ENCODE peak calls at places on chromosomes 13 and 19, in ten cellular contexts. S is fibroblast of lung; J is CD8-positive, alpha-beta memory T cell; N is PC-3; R is PC-9; E is thyroid gland; T is body of pancreas; U is colonic mucosa; D is left ventricle myocardium inferior; I is ascending aorta. G is an unnamed sample. For H3K36me3 and H3K9me3, the result is how much of the 10 kb centered on the place peaks cover.

GRCh38 chr19:45166723-45167252 is 6.0 kb upstream of the NKPD1 start:
- DNase-seq in J (no peak), N (no peak), T (no peak), E (no peak), I (no peak), D (peak), R (no peak), U (no peak), S (no peak), G (no peak)

GRCh38 chr19:14310055-14310454 is 71.2 kb upstream of the ADGRE5 start:
- DNase-seq in T (no peak), U (no peak), R (no peak), S (no peak), D (no peak), J (no peak), N (no peak), E (no peak), I (no peak), G (no peak)

GRCh38 chr19:5953680-5954213 is 24.2 kb downstream of the RANBP3 start:
- DNase-seq in E (peak), N (no peak), J (no peak), R (no peak), T (no peak), D (no peak), I (no peak), U (no peak), S (no peak), G (no peak)

GRCh38 chr19:1860133-1860775 is 3.1 kb downstream of the KLF16 start:
- DNase-seq in R (no peak), U (peak), D (no peak), S (peak), E (peak), T (peak), J (peak), I (no peak), N (no peak), G (peak)

GRCh38 chr19:47186337-47187022 is 44.5 kb downstream of the BBC3 start:
- DNase-seq in U (no peak), T (no peak), S (no peak), N (no peak), R (no peak), D (no peak), E (peak), J (peak), I (no peak), G (no peak)

GRCh38 chr13:57933606-57934005 is 302.1 kb downstream of the PCDH17 start:
- DNase-seq in E (no peak), D (no peak), R (no peak), T (no peak), J (no peak), U (no peak), I (no peak), N (no peak), S (no peak), G (no peak)

GRCh38 chr19:16235811-16236710 is 38.4 kb downstream of the AP1M1 start:
- DNase-seq in I (no peak), N (no peak), T (no peak), S (no peak), R (no peak), E (no peak), D (no peak), U (no peak), J (no peak), G (no peak)

GRCh38 chr13:35499131-35500051 is 22.9 kb upstream of the MAB21L1 start:
- DNase-seq in J (no peak), T (no peak), E (no peak), D (no peak), S (no peak), I (no peak), N (no peak), R (no peak), U (no peak), G (peak)

GRCh38 chr19:17075860-17076538 is 422 bp downstream of the MYO9B start:
- DNase-seq in T (peak), E (peak), U (peak), N (peak), I (peak), D (peak), R (no peak), S (no peak), J (peak), G (peak)

GRCh38 chr13:28744091-28744536 is 25.3 kb upstream of the SLC46A3 start:
- DNase-seq in T (no peak), N (peak), U (no peak), J (no peak), E (no peak), D (no peak), I (peak), S (peak), R (no peak), G (peak)

GRCh38 chr13:36918246-36919060 is 1.6 kb downstream of the SMAD9 start:
- DNase-seq in I (no peak), R (no peak), J (no peak), N (no peak), S (peak), U (no peak), D (no peak), E (peak), T (no peak), G (peak)

GRCh38 chr19:50300814-50301606 is 28.2 kb downstream of the KCNC3 start:
- DNase-seq in S (peak), J (no peak), T (no peak), R (peak), I (no peak), N (peak), E (no peak), U (no peak), D (no peak), G (peak)

GRCh38 chr19:19613456-19613855 is 5.0 kb downstream of the PBX4 start:
- DNase-seq in I (no peak), E (no peak), N (peak), S (no peak), D (no peak), J (no peak), R (peak), T (no peak), U (no peak), G (peak)

GRCh38 chr19:37654833-37655688 is at the start of gene ZFP30:
- DNase-seq in I (peak), D (peak), T (peak), U (peak), S (peak), N (peak), R (peak), J (peak), E (peak), G (peak)

GRCh38 chr13:26771796-26772195 is 11.2 kb upstream of the GPR12 start:
- DNase-seq in T (no peak), D (no peak), J (no peak), R (no peak), U (no peak), I (no peak), S (no peak), E (no peak), N (no peak), G (no peak)

DNA sequence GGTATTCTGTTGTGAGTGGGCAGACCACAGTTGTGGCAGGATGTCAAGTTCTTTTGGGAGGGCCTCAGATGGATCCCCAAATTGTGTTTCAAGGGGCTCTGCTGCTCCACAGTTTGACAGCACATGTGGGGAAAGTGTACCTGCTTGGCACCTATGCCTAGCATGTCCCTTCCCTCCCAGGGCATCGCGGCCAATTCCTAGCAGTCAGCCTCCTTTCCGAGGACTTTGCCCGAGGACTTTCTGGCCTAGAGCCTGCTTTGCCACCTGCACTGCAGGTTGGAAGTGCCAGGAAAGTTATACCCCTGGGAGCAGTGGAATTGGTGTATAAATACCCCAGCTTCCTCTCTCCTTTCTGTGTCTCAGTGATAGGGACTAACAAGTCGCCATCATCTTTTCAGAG is 11.9 kb upstream of the GPR12 start:
- DNase-seq in R (no peak), J (no peak), D (no peak), E (no peak), S (no peak), U (no peak), I (no peak), N (no peak), T (no peak), G (no peak)
- H3K36me3 ChIP-seq in R (under half), J (under half), D (under half), E (under half), S (under half), U (under half), I (under half), N (under half), T (under half), G (under half)

GRCh38 chr13:31042501-31043165 is 110.2 kb downstream of the TEX26 start:
- DNase-seq in N (no peak), U (no peak), I (peak), D (no peak), E (no peak), S (no peak), T (no peak), R (no peak), J (no peak), G (no peak)
- H3K9me3 ChIP-seq in N (under half), U (under half), I (under half), D (under half), E (under half), S (under half), T (under half), R (under half), J (under half), G (under half)

GRCh38 chr19:52022193-52022592 is 6.0 kb downstream of the ZNF614 start:
- DNase-seq in D (no peak), N (no peak), E (no peak), J (no peak), T (no peak), U (no peak), R (no peak), S (no peak), I (no peak), G (no peak)

GRCh38 chr19:52020506-52020905 is 7.7 kb downstream of the ZNF614 start:
- DNase-seq in D (no peak), U (no peak), J (no peak), R (no peak), I (no peak), S (no peak), N (peak), T (no peak), E (no peak), G (no peak)
- H3K36me3 ChIP-seq in D (half or more), U (under half), J (half or more), R (half or more), I (half or more), S (under half), N (half or more), T (under half), E (half or more), G (half or more)

DNA sequence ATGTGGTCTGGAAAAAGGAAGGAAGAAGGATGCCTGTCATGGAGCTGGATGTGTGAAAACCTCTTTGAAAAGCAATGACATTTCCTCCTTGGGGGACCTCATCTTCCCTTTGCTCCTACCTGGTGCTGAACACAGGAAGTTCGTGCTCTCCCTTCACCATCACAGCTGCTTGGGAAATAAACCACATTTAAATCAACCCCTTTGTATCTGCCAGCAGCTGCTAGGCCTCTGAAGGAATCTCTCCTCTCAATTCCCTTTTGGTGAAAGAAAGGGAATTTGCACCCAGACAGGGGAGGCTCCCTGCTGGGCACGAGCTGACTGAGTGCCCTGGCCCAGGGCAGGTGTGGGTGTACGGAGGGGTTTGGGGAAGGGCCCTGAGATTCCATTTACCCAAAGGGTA is 437.7 kb downstream of the TSHZ3 start:
- DNase-seq in S (no peak), J (no peak), N (no peak), R (no peak), I (no peak), T (no peak), D (no peak), E (no peak), U (no peak), G (no peak)
- H3K9me3 ChIP-seq in S (under half), J (under half), N (under half), R (under half), I (under half), T (under half), D (under half), E (under half), U (under half), G (under half)

DNA sequence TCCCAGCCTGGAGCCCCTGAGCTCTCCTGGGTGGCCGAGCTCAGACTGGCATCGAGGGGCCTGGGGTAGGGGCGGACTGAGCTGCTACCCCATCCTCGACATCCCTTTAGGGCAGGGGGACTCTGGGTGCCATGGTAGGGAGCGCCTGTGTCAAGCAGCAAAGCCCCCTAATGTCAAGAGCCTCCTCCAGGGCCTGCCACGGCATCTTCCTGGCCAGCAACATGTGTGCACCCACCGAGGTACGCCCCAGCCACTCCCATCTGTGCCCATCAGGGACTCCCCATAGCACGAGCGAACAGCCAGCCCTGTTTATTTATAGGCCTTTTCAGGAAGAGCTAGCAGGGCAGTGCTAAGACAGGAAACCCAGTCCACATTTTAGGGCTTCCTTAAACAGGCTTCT is 14.2 kb downstream of the LRP3 start:
- DNase-seq in T (no peak), I (no peak), N (no peak), U (no peak), E (no peak), S (no peak), R (no peak), D (no peak), J (no peak), G (no peak)
- H3K36me3 ChIP-seq in T (under half), I (under half), N (under half), U (under half), E (under half), S (under half), R (under half), D (under half), J (under half), G (under half)

GRCh38 chr19:52600639-52601024 is 30.5 kb downstream of the ZNF701 start:
- DNase-seq in E (peak), I (no peak), S (no peak), J (peak), R (no peak), D (no peak), N (no peak), T (no peak), U (peak), G (no peak)

GRCh38 chr19:52602931-52603330 is 32.8 kb downstream of the ZNF701 start:
- DNase-seq in D (no peak), U (no peak), R (no peak), T (no peak), N (peak), J (no peak), E (no peak), I (no peak), S (no peak), G (no peak)

GRCh38 chr19:52599241-52599640 is 29.2 kb downstream of the ZNF701 start:
- DNase-seq in I (no peak), N (no peak), R (no peak), T (no peak), E (no peak), D (no peak), J (no peak), S (no peak), U (no peak), G (no peak)

GRCh38 chr19:52603558-52604207 is 33.6 kb downstream of the ZNF701 start:
- DNase-seq in E (peak), R (no peak), N (no peak), J (no peak), D (no peak), T (no peak), U (no peak), S (peak), I (peak), G (peak)

GRCh38 chr19:52601025-52601973 is 31.2 kb downstream of the ZNF701 start:
- DNase-seq in R (peak), T (peak), U (peak), J (peak), D (peak), S (peak), I (peak), E (peak), N (peak), G (peak)
- H3K9me3 ChIP-seq in R (under half), T (under half), U (under half), J (under half), D (under half), S (under half), I (under half), E (under half), N (under half), G (under half)

DNA sequence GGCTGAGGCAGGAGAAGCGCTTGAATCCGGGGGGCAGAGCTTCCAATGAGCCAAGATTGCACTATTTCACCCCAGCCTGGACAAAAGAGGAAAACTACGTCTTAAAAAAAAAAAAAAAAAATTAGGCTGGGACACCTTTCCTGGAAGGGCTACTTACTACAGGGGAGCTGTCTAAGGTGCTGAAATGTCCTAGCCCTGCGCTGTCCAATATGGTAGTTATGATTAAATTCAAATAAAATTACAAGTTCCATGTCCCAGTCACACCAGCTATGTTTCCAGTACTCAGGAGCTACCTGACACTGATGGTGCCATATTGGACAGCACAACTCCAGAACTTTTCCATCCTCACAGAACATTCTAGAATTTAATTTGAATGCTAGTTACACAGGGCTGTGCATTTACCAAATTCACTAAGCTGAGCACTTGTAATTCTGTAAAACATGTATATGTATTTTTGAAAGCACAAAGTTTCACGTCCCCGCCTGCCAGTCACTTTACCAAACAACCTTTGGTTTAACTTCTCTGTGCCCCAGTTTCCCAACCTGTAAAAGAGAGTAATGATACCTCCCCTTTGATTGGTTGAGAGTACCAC is 9.2 kb upstream of the ZSCAN22 start:
- DNase-seq in D (no peak), J (no peak), R (no peak), S (peak), U (no peak), T (no peak), E (no peak), I (no peak), N (peak), G (peak)
- H3K36me3 ChIP-seq in D (half or more), J (under half), R (under half), S (under half), U (under half), T (under half), E (under half), I (under half), N (under half), G (under half)

GRCh38 chr19:57466489-57466888 is 9.5 kb upstream of the VN1R1 start:
- DNase-seq in N (no peak), T (no peak), D (peak), J (no peak), E (no peak), U (no peak), R (no peak), I (no peak), S (no peak), G (no peak)
- H3K9me3 ChIP-seq in N (under half), T (under half), D (half or more), J (under half), E (under half), U (under half), R (under half), I (half or more), S (under half), G (half or more)

GRCh38 chr19:58262922-58263296 is 15.8 kb upstream of the ZNF8 start:
- DNase-seq in D (no peak), N (no peak), T (no peak), E (no peak), U (no peak), R (no peak), I (no peak), J (no peak), S (no peak), G (no peak)

GRCh38 chr19:58261600-58261967 is 17.2 kb upstream of the ZNF8 start:
- DNase-seq in U (no peak), R (no peak), D (no peak), E (no peak), T (no peak), S (peak), I (no peak), N (no peak), J (no peak), G (no peak)

GRCh38 chr19:58265100-58265499 is 13.7 kb upstream of the ZNF8 start:
- DNase-seq in E (no peak), S (no peak), U (no peak), J (no peak), D (no peak), R (no peak), T (no peak), I (no peak), N (no peak), G (no peak)

DNA sequence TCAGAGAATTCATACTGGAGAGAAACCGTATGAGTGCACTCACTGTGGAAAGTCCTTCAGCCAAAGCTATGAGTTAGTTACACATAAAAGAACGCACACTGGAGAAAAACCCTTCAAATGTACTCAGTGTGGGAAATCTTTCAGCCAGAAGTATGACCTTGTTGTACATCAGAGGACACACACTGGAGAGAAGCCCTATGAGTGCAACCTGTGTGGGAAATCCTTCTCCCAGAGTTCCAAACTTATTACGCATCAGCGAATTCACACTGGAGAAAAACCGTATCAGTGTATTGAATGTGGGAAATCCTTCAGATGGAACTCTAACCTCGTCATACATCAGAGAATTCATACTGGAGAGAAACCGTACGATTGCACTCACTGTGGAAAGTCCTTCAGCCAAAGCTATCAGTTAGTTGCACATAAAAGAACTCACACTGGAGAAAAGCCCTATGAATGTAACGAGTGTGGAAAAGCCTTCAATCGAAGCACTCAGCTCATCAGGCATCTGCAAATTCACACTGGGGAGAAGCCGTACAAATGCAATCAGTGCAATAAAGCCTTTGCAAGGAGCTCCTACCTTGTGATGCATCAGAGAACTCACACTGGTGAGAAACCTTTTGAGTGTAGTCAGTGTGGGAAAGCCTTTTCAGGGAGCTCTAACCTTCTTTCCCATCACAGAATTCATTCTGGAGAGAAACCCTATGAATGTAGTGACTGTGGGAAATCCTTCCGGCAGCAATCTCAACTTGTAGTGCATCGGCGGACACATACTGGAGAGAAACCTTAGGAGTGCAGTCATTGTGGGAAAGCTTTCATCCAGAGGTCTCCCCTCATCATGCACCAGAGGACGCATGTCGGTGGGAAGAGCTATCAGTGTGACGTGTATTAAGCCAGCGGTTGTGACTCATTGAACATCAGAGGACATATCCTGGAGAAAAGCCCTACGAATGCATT is 16.5 kb upstream of the ZNF8 start:
- DNase-seq in I (no peak), J (no peak), D (no peak), E (no peak), U (no peak), T (no peak), S (peak), N (peak), R (peak), G (no peak)
- H3K36me3 ChIP-seq in I (half or more), J (half or more), D (half or more), E (under half), U (under half), T (under half), S (under half), N (half or more), R (under half), G (half or more)

GRCh38 chr13:18951412-18951811 is 230.2 kb downstream of the TUBA3C start:
- DNase-seq in R (no peak), N (no peak), U (no peak), I (no peak), S (no peak), D (no peak), E (no peak), T (no peak), J (no peak), G (no peak)
- H3K9me3 ChIP-seq in R (under half), N (under half), U (under half), I (under half), S (under half), D (under half), E (under half), T (under half), J (under half), G (under half)